ENCODE peak calls at places on chromosomes 4 and X, in nine cellular contexts. N, J, Z, O, V, E, T, H and F are unnamed samples.

GRCh38 chr4:98558770-98559169 is 99.6 kb downstream of the TSPAN5 start:
- DNase-seq in N (no peak), J (no peak), Z (no peak), O (no peak), V (no peak), E (no peak), T (no peak), H (no peak), F (no peak)

GRCh38 chr4:123623611-123624010 is 227.0 kb downstream of the SPRY1 start:
- DNase-seq in N (no peak), J (no peak), Z (no peak), O (peak; percentile 5), V (no peak), E (no peak), T (no peak), H (no peak), F (no peak)

GRCh38 chr4:117784266-117784665 is 250.0 kb upstream of the NDST3 start:
- DNase-seq in N (no peak), J (no peak), Z (no peak), O (no peak), V (no peak), E (no peak), T (no peak), H (no peak), F (no peak)

GRCh38 chrX:1435241-1435900 is 17.3 kb downstream of the ASMTL start:
- DNase-seq in N (no peak), J (no peak), Z (no peak), O (no peak), V (no peak), E (no peak), T (no peak), H (no peak), F (no peak)

GRCh38 chr4:109600431-109600830 is 40.4 kb downstream of the MCUB start:
- DNase-seq in N (no peak), J (no peak), Z (no peak), O (no peak), V (no peak), E (no peak), T (no peak), H (peak; percentile 68), F (no peak)

GRCh38 chr4:157270108-157270507 is 49.6 kb downstream of the GRIA2 start:
- DNase-seq in N (no peak), J (no peak), Z (no peak), O (no peak), V (no peak), E (no peak), T (no peak), H (no peak), F (no peak)

GRCh38 chr4:76979236-76979635 is 29.7 kb downstream of the SEPTIN11 start:
- DNase-seq in N (no peak), J (no peak), Z (peak; percentile 54), O (no peak), V (no peak), E (no peak), T (no peak), H (no peak), F (no peak)

GRCh38 chr4:1216869-1217294 is 32.0 kb downstream of the CTBP1 start:
- DNase-seq in N (no peak), J (no peak), Z (no peak), O (no peak), V (no peak), E (no peak), T (no peak), H (no peak), F (no peak)

GRCh38 chr4:62324215-62324614 is 1124.1 kb downstream of the ADGRL3 start:
- DNase-seq in N (no peak), J (no peak), Z (peak; percentile 29), O (no peak), V (no peak), E (no peak), T (no peak), H (no peak), F (no peak)

GRCh38 chr4:22500128-22500611 is 15.7 kb downstream of the ADGRA3 start:
- DNase-seq in N (no peak), J (no peak), Z (peak; percentile 88), O (no peak), V (no peak), E (no peak), T (peak; percentile 58), H (no peak), F (no peak)

GRCh38 chr4:58247792-58248191 is 1137.6 kb upstream of the IGFBP7 start:
- DNase-seq in N (no peak), J (no peak), Z (peak; percentile 53), O (peak; percentile 6), V (no peak), E (no peak), T (no peak), H (no peak), F (peak; percentile 13)

GRCh38 chrX:121030083-121030482 is 17.3 kb upstream of the GLUD2 start:
- DNase-seq in N (no peak), J (no peak), Z (no peak), O (no peak), V (no peak), E (no peak), T (no peak), H (no peak), F (no peak)

GRCh38 chrX:71251456-71251973 is 2.4 kb downstream of the ZMYM3 start:
- DNase-seq in N (no peak), J (no peak), Z (no peak), O (no peak), V (no peak), E (no peak), T (no peak), H (peak; percentile 21), F (no peak)
- H3K4me3 ChIP-seq in N (no peak overlapping the region), J (no peak overlapping the region), Z (no peak overlapping the region), O (peak overlapping the region; percentile 74), V (no peak overlapping the region), E (no peak overlapping the region), T (no peak overlapping the region), H (no peak overlapping the region), F (no peak overlapping the region)

GRCh38 chr4:7845493-7846124 is 94.1 kb downstream of the AFAP1 start:
- DNase-seq in N (no peak), J (no peak), Z (no peak), O (no peak), V (no peak), E (no peak), T (no peak), H (no peak), F (no peak)
- TF ChIP-seq CTCF in N (no peak), J (no peak), Z (no peak), O (peak; percentile 12), V (no peak), E (no peak), T (no peak), H (peak; percentile 41), F (no peak)

DNA sequence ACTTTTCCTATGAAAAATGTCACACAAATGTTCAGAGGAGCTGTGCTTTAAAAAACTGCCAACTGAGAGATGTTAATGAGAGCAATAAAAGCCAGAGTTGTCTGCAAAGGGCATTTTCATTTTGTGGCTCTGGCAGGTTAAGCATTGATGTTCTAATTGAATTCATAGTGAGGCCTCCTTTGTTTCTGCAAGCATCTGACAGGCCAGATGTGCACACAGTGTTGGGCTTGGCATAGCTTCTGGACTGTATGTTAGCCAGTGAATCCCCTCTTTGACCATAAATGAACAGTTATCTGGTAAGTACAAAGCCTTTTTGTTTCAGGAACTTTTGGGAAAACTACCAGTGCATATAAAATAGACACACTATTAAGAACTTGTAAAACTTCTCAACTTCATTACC is 81.9 kb downstream of the JADE3 start:
- DNase-seq in N (no peak), J (no peak), Z (no peak), O (no peak), V (no peak), E (no peak), T (no peak), H (no peak), F (no peak)
- H3K27me3 ChIP-seq in N (peaks cover 28% of the 10 kb centered on the region), J (no peaks in the 10 kb centered on the region), Z (no peaks in the 10 kb centered on the region), O (no peaks in the 10 kb centered on the region), V (no peaks in the 10 kb centered on the region), E (no peaks in the 10 kb centered on the region), T (no peaks in the 10 kb centered on the region), H (no peaks in the 10 kb centered on the region), F (no peaks in the 10 kb centered on the region)

GRCh38 chr4:180832086-180832485 is 1411.1 kb upstream of the TENM3 start:
- DNase-seq in N (no peak), J (no peak), Z (peak; percentile 15), O (no peak), V (no peak), E (no peak), T (no peak), H (no peak), F (peak; percentile 6)

GRCh38 chr4:180823116-180823515 is 1420.1 kb upstream of the TENM3 start:
- DNase-seq in N (no peak), J (no peak), Z (no peak), O (no peak), V (no peak), E (no peak), T (no peak), H (no peak), F (no peak)

GRCh38 chr4:180828455-180829018 is 1414.7 kb upstream of the TENM3 start:
- DNase-seq in N (no peak), J (peak; percentile 69), Z (peak; percentile 73), O (peak; percentile 73), V (no peak), E (no peak), T (no peak), H (no peak), F (no peak)

GRCh38 chr4:180827193-180827592 is 1416.0 kb upstream of the TENM3 start:
- DNase-seq in N (no peak), J (no peak), Z (peak; percentile 3), O (peak; percentile 9), V (no peak), E (no peak), T (no peak), H (peak; percentile 51), F (no peak)

DNA sequence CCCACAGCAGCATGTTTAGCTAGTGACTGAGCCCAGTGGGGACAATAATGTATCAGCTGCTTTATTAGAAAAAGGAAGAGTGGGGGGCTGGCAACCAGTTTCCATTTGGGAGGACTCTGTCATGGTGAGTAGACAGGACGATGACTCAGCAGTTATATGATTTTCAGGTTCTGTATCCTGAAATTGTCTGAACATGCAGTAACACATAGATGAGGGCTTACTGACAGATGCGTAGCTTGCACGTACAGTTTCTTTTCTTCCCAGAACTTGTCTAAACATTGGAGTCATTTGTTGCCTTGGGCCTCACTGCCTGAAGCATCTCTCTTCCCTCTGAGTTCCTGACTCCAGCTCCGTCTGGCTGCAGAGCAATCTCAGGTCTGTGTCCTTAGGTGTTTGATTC is 1415.6 kb upstream of the TENM3 start:
- DNase-seq in N (no peak), J (no peak), Z (peak; percentile 23), O (no peak), V (no peak), E (no peak), T (no peak), H (peak; percentile 19), F (no peak)
- H3K4me3 ChIP-seq in N (peak overlapping the region; percentile 40), J (no peak overlapping the region), Z (peak overlapping the region; percentile 63), O (no peak overlapping the region), V (no peak overlapping the region), E (peak overlapping the region; percentile 6), T (peak overlapping the region; percentile 40), H (peak overlapping the region; percentile 69), F (no peak overlapping the region)

DNA sequence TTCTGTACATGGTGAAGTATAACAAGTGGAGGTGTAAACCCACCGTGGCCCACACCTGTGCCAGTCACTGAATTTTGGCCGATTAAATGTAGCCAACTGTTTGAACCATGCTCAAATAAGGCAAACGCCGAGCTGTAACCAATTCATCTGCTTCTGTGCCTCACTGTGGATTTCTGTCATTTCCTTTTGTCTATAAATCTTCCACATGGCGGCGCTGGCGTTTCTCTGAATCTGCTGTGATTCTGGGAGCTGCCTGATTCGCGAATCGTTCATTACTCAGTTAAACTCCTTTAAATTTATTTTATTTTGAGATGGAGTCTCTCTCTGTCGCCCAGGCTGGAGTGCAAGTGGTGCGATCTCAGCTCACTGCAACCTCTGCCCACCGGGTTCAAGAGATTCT is 19.2 kb downstream of the SUPT20HL2 start:
- DNase-seq in N (peak; percentile 22), J (no peak), Z (peak; percentile 19), O (peak; percentile 61), V (peak; percentile 12), E (no peak), T (no peak), H (no peak), F (no peak)
- TF ChIP-seq CTCF in N (no peak), J (peak; percentile 24), Z (peak; percentile 29), O (peak; percentile 48), V (peak; percentile 40), E (no peak), T (no peak), H (peak; percentile 48), F (no peak)